ENCODE peak calls at places on chromosomes 3 and 15, in four cellular contexts. X, N, R and L are unnamed samples.

GRCh38 chr3:49198611-49199230 is 27.3 kb downstream of the KLHDC8B start:
- DNase-seq in X (no peak), N (no peak), R (no peak), L (no peak)

GRCh38 chr15:60077581-60078359 is 73.7 kb downstream of the FOXB1 start:
- DNase-seq in X (no peak), N (peak; percentile 51), R (no peak), L (no peak)

GRCh38 chr15:27638950-27639349 is 460.2 kb downstream of the OCA2 start:
- DNase-seq in X (no peak), N (no peak), R (no peak), L (no peak)

GRCh38 chr3:197392961-197393360 is 94.5 kb upstream of the DLG1 start:
- DNase-seq in X (peak; percentile 78), N (no peak), R (no peak), L (no peak)

GRCh38 chr3:188202358-188203138 is 48.6 kb downstream of the LPP start:
- DNase-seq in X (no peak), N (peak; percentile 18), R (no peak), L (no peak)

GRCh38 chr3:81829946-81830345 is 68.5 kb upstream of the GBE1 start:
- DNase-seq in X (peak; percentile 2), N (no peak), R (no peak), L (no peak)

GRCh38 chr15:96421211-96421610 is 90.7 kb downstream of the NR2F2 start:
- DNase-seq in X (peak; percentile 87), N (no peak), R (no peak), L (no peak)

GRCh38 chr3:133377396-133377795 is 22.5 kb upstream of the BFSP2 start:
- DNase-seq in X (peak; percentile 30), N (no peak), R (peak; percentile 20), L (no peak)

GRCh38 chr3:9168230-9168629 is 81.2 kb downstream of the SRGAP3 start:
- DNase-seq in X (no peak), N (peak; percentile 62), R (no peak), L (no peak)

GRCh38 chr3:183268361-183268760 is 15.3 kb downstream of the B3GNT5 start:
- DNase-seq in X (no peak), N (no peak), R (no peak), L (no peak)

GRCh38 chr15:48500595-48500994 is 144.9 kb downstream of the FBN1 start:
- DNase-seq in X (no peak), N (no peak), R (no peak), L (no peak)